ENCODE peak calls at places on chromosomes 5 and 9, in nine cellular contexts. One of them, this sample, is unnamed.

GRCh38 chr9:114109106-114109505 is 10.0 kb upstream of the KIF12 start:
- DNase-seq in coronary artery: no peak
- DNase-seq in AG10803: no peak
- DNase-seq in MCF 10A: no peak
- DNase-seq in lower lobe of right lung: no peak
- DNase-seq in endothelial cell: no peak
- DNase-seq in Calu3: no peak
- DNase-seq in mucosa of descending colon: no peak
- DNase-seq in BJ: no peak
- DNase-seq in this sample: no peak

GRCh38 chr9:127809562-127810377 is 7.1 kb downstream of the FPGS start:
- DNase-seq in coronary artery: no peak
- DNase-seq in Calu3: no peak
- DNase-seq in endothelial cell: peak
- DNase-seq in AG10803: no peak
- DNase-seq in lower lobe of right lung: peak
- DNase-seq in MCF 10A: no peak
- DNase-seq in BJ: no peak
- DNase-seq in mucosa of descending colon: peak
- DNase-seq in this sample: no peak

GRCh38 chr9:70553718-70554673 is 139.5 kb upstream of the KLF9 start:
- DNase-seq in coronary artery: no peak
- DNase-seq in endothelial cell: no peak
- DNase-seq in BJ: no peak
- DNase-seq in AG10803: peak
- DNase-seq in mucosa of descending colon: no peak
- DNase-seq in Calu3: no peak
- DNase-seq in lower lobe of right lung: peak
- DNase-seq in MCF 10A: peak
- DNase-seq in this sample: no peak

GRCh38 chr5:154565123-154565522 is 87.1 kb upstream of the HAND1 start:
- DNase-seq in MCF 10A: no peak
- DNase-seq in Calu3: no peak
- DNase-seq in coronary artery: no peak
- DNase-seq in BJ: no peak
- DNase-seq in AG10803: no peak
- DNase-seq in mucosa of descending colon: no peak
- DNase-seq in endothelial cell: no peak
- DNase-seq in lower lobe of right lung: no peak
- DNase-seq in this sample: no peak

GRCh38 chr5:149452007-149452664 is 73.0 kb upstream of the IL17B start:
- DNase-seq in coronary artery: no peak
- DNase-seq in AG10803: peak
- DNase-seq in BJ: no peak
- DNase-seq in Calu3: peak
- DNase-seq in lower lobe of right lung: peak
- DNase-seq in endothelial cell: peak
- DNase-seq in MCF 10A: no peak
- DNase-seq in mucosa of descending colon: peak
- DNase-seq in this sample: no peak

GRCh38 chr5:15637345-15637744 is 137.4 kb downstream of the FBXL7 start:
- DNase-seq in coronary artery: no peak
- DNase-seq in AG10803: no peak
- DNase-seq in Calu3: no peak
- DNase-seq in endothelial cell: no peak
- DNase-seq in mucosa of descending colon: no peak
- DNase-seq in lower lobe of right lung: no peak
- DNase-seq in BJ: no peak
- DNase-seq in MCF 10A: no peak
- DNase-seq in this sample: no peak

GRCh38 chr9:116000748-116001329 is 152.8 kb upstream of the PAPPA start:
- DNase-seq in BJ: no peak
- DNase-seq in AG10803: no peak
- DNase-seq in Calu3: peak
- DNase-seq in MCF 10A: peak
- DNase-seq in lower lobe of right lung: no peak
- DNase-seq in coronary artery: no peak
- DNase-seq in endothelial cell: peak
- DNase-seq in mucosa of descending colon: no peak
- DNase-seq in this sample: no peak

GRCh38 chr5:58751222-58751621 is 168.3 kb downstream of the RAB3C start:
- DNase-seq in lower lobe of right lung: no peak
- DNase-seq in AG10803: no peak
- DNase-seq in MCF 10A: peak
- DNase-seq in endothelial cell: no peak
- DNase-seq in Calu3: peak
- DNase-seq in coronary artery: no peak
- DNase-seq in mucosa of descending colon: no peak
- DNase-seq in BJ: no peak
- DNase-seq in this sample: no peak

GRCh38 chr5:78610163-78610583 is 38.4 kb downstream of the LHFPL2 start:
- DNase-seq in MCF 10A: no peak
- DNase-seq in lower lobe of right lung: no peak
- DNase-seq in BJ: no peak
- DNase-seq in coronary artery: no peak
- DNase-seq in endothelial cell: no peak
- DNase-seq in Calu3: no peak
- DNase-seq in mucosa of descending colon: no peak
- DNase-seq in AG10803: peak
- DNase-seq in this sample: no peak

GRCh38 chr9:73736266-73736665 is 584.6 kb downstream of the ANXA1 start:
- DNase-seq in MCF 10A: no peak
- DNase-seq in mucosa of descending colon: no peak
- DNase-seq in AG10803: no peak
- DNase-seq in coronary artery: no peak
- DNase-seq in lower lobe of right lung: no peak
- DNase-seq in BJ: no peak
- DNase-seq in Calu3: no peak
- DNase-seq in endothelial cell: no peak
- DNase-seq in this sample: no peak

GRCh38 chr5:78009937-78010527 is 233.9 kb upstream of the TBCA start:
- DNase-seq in MCF 10A: no peak
- DNase-seq in BJ: peak
- DNase-seq in mucosa of descending colon: no peak
- DNase-seq in AG10803: peak
- DNase-seq in lower lobe of right lung: no peak
- DNase-seq in Calu3: no peak
- DNase-seq in endothelial cell: no peak
- DNase-seq in coronary artery: no peak
- DNase-seq in this sample: no peak

GRCh38 chr9:115978739-115979138 is 174.9 kb upstream of the PAPPA start:
- DNase-seq in BJ: no peak
- DNase-seq in Calu3: no peak
- DNase-seq in AG10803: peak
- DNase-seq in mucosa of descending colon: no peak
- DNase-seq in MCF 10A: peak
- DNase-seq in endothelial cell: no peak
- DNase-seq in coronary artery: no peak
- DNase-seq in lower lobe of right lung: no peak
- DNase-seq in this sample: no peak

GRCh38 chr9:132846109-132846917 is 31.8 kb downstream of the AK8 start:
- DNase-seq in AG10803: no peak
- DNase-seq in Calu3: no peak
- DNase-seq in mucosa of descending colon: no peak
- DNase-seq in lower lobe of right lung: no peak
- DNase-seq in endothelial cell: no peak
- DNase-seq in BJ: no peak
- DNase-seq in MCF 10A: no peak
- DNase-seq in coronary artery: no peak
- DNase-seq in this sample: no peak

GRCh38 chr9:74729129-74729710 is 158.5 kb downstream of the TRPM6 start:
- DNase-seq in coronary artery: no peak
- DNase-seq in endothelial cell: no peak
- DNase-seq in Calu3: no peak
- DNase-seq in mucosa of descending colon: no peak
- DNase-seq in AG10803: no peak
- DNase-seq in lower lobe of right lung: no peak
- DNase-seq in BJ: no peak
- DNase-seq in MCF 10A: no peak
- DNase-seq in this sample: no peak

GRCh38 chr9:120755827-120756434 is 37.3 kb downstream of the FBXW2 start:
- DNase-seq in mucosa of descending colon: no peak
- DNase-seq in endothelial cell: peak
- DNase-seq in BJ: no peak
- DNase-seq in lower lobe of right lung: no peak
- DNase-seq in coronary artery: no peak
- DNase-seq in AG10803: peak
- DNase-seq in Calu3: peak
- DNase-seq in MCF 10A: peak
- DNase-seq in this sample: no peak

GRCh38 chr5:96662725-96663513 is 743 bp downstream of the CAST start:
- DNase-seq in coronary artery: peak
- DNase-seq in BJ: no peak
- DNase-seq in MCF 10A: peak
- DNase-seq in AG10803: peak
- DNase-seq in lower lobe of right lung: peak
- DNase-seq in Calu3: peak
- DNase-seq in endothelial cell: peak
- DNase-seq in mucosa of descending colon: peak
- DNase-seq in this sample: peak
- TF ChIP-seq CTCF in coronary artery: no peak
- TF ChIP-seq CTCF in BJ: no peak
- TF ChIP-seq CTCF in MCF 10A: no peak
- TF ChIP-seq CTCF in AG10803: peak
- TF ChIP-seq CTCF in lower lobe of right lung: no peak
- TF ChIP-seq CTCF in Calu3: no peak
- TF ChIP-seq CTCF in endothelial cell: no peak
- TF ChIP-seq CTCF in mucosa of descending colon: no peak
- TF ChIP-seq CTCF in this sample: no peak

GRCh38 chr5:139648205-139649081 is at the start of gene CXXC5:
- DNase-seq in lower lobe of right lung: peak
- DNase-seq in endothelial cell: peak
- DNase-seq in coronary artery: peak
- DNase-seq in BJ: no peak
- DNase-seq in mucosa of descending colon: peak
- DNase-seq in Calu3: peak
- DNase-seq in MCF 10A: peak
- DNase-seq in AG10803: peak
- DNase-seq in this sample: peak
- TF ChIP-seq CTCF in lower lobe of right lung: no peak
- TF ChIP-seq CTCF in endothelial cell: no peak
- TF ChIP-seq CTCF in coronary artery: no peak
- TF ChIP-seq CTCF in BJ: no peak
- TF ChIP-seq CTCF in mucosa of descending colon: no peak
- TF ChIP-seq CTCF in Calu3: no peak
- TF ChIP-seq CTCF in MCF 10A: no peak
- TF ChIP-seq CTCF in AG10803: no peak
- TF ChIP-seq CTCF in this sample: no peak

DNA sequence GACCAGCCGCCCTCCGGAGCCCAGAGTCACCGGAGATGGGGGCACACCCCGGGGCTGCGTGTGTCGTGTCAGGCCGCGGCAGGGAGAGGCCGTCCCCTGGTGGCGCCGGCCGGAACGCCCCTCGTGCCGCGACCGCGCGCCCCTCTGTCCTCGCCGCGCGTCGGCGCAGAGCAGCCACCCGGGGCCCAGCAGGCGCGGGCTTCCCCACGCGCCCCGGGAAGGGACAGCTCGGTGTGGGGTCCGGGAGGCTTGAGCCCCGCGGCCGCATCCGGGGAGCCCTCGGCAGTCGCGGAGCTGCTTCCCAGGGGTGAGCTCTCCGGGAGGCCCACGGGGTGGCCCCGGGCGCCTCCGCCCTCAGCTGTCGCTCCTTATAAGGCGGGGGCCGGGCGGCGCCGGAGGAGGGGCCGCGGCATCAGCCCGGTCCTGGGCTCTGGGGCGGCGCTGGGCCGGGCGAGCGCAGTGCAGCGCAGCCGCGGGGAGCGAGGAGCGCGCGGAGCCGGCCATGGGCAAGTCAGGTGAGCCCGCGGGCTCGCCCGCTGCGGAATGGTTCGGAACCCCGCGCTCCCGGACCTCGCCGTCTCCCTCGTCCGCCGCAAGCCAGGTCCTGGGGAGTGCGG is at the start of gene GLIPR2:
- DNase-seq in coronary artery: peak
- DNase-seq in Calu3: peak
- DNase-seq in lower lobe of right lung: peak
- DNase-seq in BJ: no peak
- DNase-seq in mucosa of descending colon: peak
- DNase-seq in MCF 10A: peak
- DNase-seq in AG10803: peak
- DNase-seq in endothelial cell: peak
- DNase-seq in this sample: no peak
- TF ChIP-seq CTCF in coronary artery: peak
- TF ChIP-seq CTCF in Calu3: no peak
- TF ChIP-seq CTCF in lower lobe of right lung: no peak
- TF ChIP-seq CTCF in BJ: peak
- TF ChIP-seq CTCF in mucosa of descending colon: peak
- TF ChIP-seq CTCF in MCF 10A: no peak
- TF ChIP-seq CTCF in AG10803: no peak
- TF ChIP-seq CTCF in endothelial cell: no peak
- TF ChIP-seq CTCF in this sample: peak

DNA sequence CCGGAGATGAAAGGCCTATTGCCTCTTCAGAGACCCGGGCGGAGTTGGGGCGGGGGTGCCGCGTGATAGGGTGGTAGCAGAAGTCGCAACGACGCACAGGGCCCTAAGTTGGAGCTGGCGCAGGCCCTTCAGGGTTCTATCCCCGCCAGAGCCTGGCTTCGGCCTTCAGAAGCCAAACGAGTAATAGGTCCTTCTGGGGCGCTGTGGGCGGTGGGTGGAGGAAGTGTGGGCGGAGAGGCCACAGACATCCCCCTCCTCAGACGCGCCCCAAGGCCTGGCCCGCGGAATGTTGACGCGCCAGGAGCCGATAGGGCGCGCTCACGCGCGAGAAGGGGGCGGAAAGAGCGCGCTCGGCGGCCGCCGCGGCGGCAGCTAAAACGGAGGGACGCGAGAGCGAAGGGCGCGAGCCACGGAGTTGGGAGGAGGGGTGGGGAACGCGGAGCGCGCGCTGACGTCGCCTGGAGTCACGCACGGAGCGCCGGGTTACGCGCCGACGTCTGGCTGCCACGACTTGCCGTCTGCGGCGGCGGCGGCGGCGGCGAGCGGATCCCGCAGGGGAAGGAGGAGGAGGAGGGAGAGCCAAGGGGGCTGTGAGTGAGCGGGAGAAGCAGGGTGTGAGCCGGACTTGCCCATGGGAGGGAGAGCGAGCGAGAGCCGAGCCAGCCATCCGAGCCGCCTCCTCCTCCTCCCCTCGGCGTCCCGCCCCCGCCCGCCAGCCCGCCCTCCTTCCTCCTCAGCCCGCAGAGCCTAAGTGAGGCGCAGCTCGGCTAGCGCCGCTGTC is 6.4 kb upstream of the PURA start:
- DNase-seq in endothelial cell: peak
- DNase-seq in Calu3: peak
- DNase-seq in MCF 10A: peak
- DNase-seq in lower lobe of right lung: peak
- DNase-seq in AG10803: peak
- DNase-seq in BJ: peak
- DNase-seq in mucosa of descending colon: peak
- DNase-seq in coronary artery: peak
- DNase-seq in this sample: peak
- TF ChIP-seq CTCF in endothelial cell: no peak
- TF ChIP-seq CTCF in Calu3: peak
- TF ChIP-seq CTCF in MCF 10A: no peak
- TF ChIP-seq CTCF in lower lobe of right lung: peak
- TF ChIP-seq CTCF in AG10803: no peak
- TF ChIP-seq CTCF in BJ: peak
- TF ChIP-seq CTCF in mucosa of descending colon: no peak
- TF ChIP-seq CTCF in coronary artery: no peak
- TF ChIP-seq CTCF in this sample: peak

This sample was measured in osteocyte.